ENCODE peak calls at places on chromosome 9, in nine cellular contexts. M is suprapubic skin, A is uterus, L is AG04450, D is bronchial epithelial cell, F is brain microvascular endothelial cell, N is cardiac fibroblast, G is left ventricle myocardium inferior, B is dorsolateral prefrontal cortex. X is an unnamed sample.

GRCh38 chr9:92716557-92716956 is 46.6 kb upstream of the IPPK start:
- DNase-seq in D (peak; percentile 57), M (peak; percentile 88), F (peak; percentile 20), L (no peak), N (peak; percentile 46), B (no peak), A (peak; percentile 64), G (peak; percentile 66), X (no peak)

GRCh38 chr9:105459329-105459728 is 11.5 kb downstream of the FSD1L start:
- DNase-seq in F (no peak), G (no peak), A (no peak), M (no peak), L (no peak), N (no peak), B (no peak), D (no peak), X (no peak)

GRCh38 chr9:94757158-94757557 is 30.7 kb downstream of the AOPEP start:
- DNase-seq in G (no peak), D (no peak), A (no peak), M (no peak), B (no peak), L (peak; percentile 33), F (peak; percentile 80), N (peak; percentile 57), X (peak; percentile 75)

GRCh38 chr9:92710368-92710767 is 40.4 kb upstream of the IPPK start:
- DNase-seq in F (no peak), L (no peak), G (no peak), A (no peak), D (no peak), N (no peak), B (peak; percentile 7), M (no peak), X (no peak)

GRCh38 chr9:85212887-85213286 is 528.9 kb downstream of the AGTPBP1 start:
- DNase-seq in M (no peak), F (peak; percentile 90), D (peak; percentile 97), N (peak; percentile 65), A (no peak), L (no peak), G (no peak), B (no peak), X (peak; percentile 69)

GRCh38 chr9:113541019-113541900 is 77.7 kb downstream of the RGS3 start:
- DNase-seq in G (no peak), L (no peak), F (peak; percentile 75), A (no peak), D (peak; percentile 44), M (no peak), B (no peak), N (peak; percentile 63), X (no peak)

GRCh38 chr9:109865521-109865920 is 85.5 kb downstream of the PALM2AKAP2 start:
- DNase-seq in D (peak; percentile 15), G (no peak), A (no peak), F (no peak), N (no peak), L (no peak), B (no peak), M (no peak), X (no peak)

GRCh38 chr9:13524245-13524644 is 244.8 kb upstream of the MPDZ start:
- DNase-seq in A (no peak), F (peak; percentile 44), D (peak; percentile 15), N (no peak), M (no peak), L (no peak), G (no peak), B (no peak), X (no peak)

GRCh38 chr9:131095666-131096489 is 453 bp upstream of the AIF1L start:
- DNase-seq in D (no peak), A (no peak), N (peak; percentile 12), L (no peak), G (no peak), B (peak; percentile 81), F (no peak), M (no peak), X (no peak)

GRCh38 chr9:12784461-12785250 is 9.8 kb downstream of the LURAP1L start:
- DNase-seq in N (peak; percentile 58), G (no peak), A (no peak), B (no peak), M (no peak), F (peak; percentile 96), D (peak; percentile 99), L (peak; percentile 76), X (peak; percentile 79)

GRCh38 chr9:121216406-121216805 is 14.7 kb upstream of the RAB14 start:
- DNase-seq in D (no peak), A (no peak), M (no peak), B (no peak), N (no peak), F (no peak), G (no peak), L (no peak), X (no peak)

GRCh38 chr9:132554755-132555154 is 27.7 kb upstream of the BARHL1 start:
- DNase-seq in A (no peak), D (no peak), F (no peak), N (no peak), G (no peak), B (no peak), L (no peak), M (no peak), X (no peak)
- TF ChIP-seq CTCF in A (no peak), D (no peak), F (no peak), N (no peak), G (no peak), B (no peak), L (no peak), M (no peak), X (no peak)

GRCh38 chr9:90003046-90003355 is 398.2 kb downstream of the GADD45G start:
- DNase-seq in L (no peak), A (no peak), N (no peak), F (no peak), D (no peak), B (no peak), M (peak; percentile 67), G (peak; percentile 42), X (no peak)
- H3K4me3 ChIP-seq in L (no peak overlapping the region), A (no peak overlapping the region), N (no peak overlapping the region), F (no peak overlapping the region), D (no peak overlapping the region), B (no peak overlapping the region), M (no peak overlapping the region), G (no peak overlapping the region), X (no peak overlapping the region)

GRCh38 chr9:35385042-35385441 is 104.9 kb upstream of the RUSC2 start:
- DNase-seq in N (peak; percentile 84), D (peak; percentile 27), F (peak; percentile 54), M (no peak), L (peak; percentile 37), B (no peak), G (no peak), A (no peak), X (peak; percentile 34)
- TF ChIP-seq CTCF in N (peak; percentile 57), D (peak; percentile 6), F (peak; percentile 70), M (no peak), L (peak; percentile 69), B (peak; percentile 59), G (peak; percentile 45), A (no peak), X (peak; percentile 57)

GRCh38 chr9:76023715-76024195 is 133.3 kb downstream of the PCSK5 start:
- DNase-seq in N (no peak), G (no peak), M (no peak), B (no peak), A (no peak), L (no peak), F (no peak), D (no peak), X (no peak)
- H3K4me3 ChIP-seq in N (no peak overlapping the region), G (no peak overlapping the region), M (no peak overlapping the region), B (no peak overlapping the region), A (no peak overlapping the region), L (no peak overlapping the region), F (no peak overlapping the region), D (no peak overlapping the region), X (no peak overlapping the region)

X was measured in AG04449.